ENCODE peak calls at places on chromosomes 2 and 18, in nine cellular contexts. W is Panc1; K is CD8-positive, alpha-beta T cell; M is GM12865; A is AG09309; N is epithelial cell of esophagus; E is HepG2; C is uterus; L is neural crest cell. Y is an unnamed sample.

GRCh38 chr18:56221195-56222065 is 417.0 kb downstream of the TXNL1 start:
- DNase-seq in W (no peak), K (no peak), M (no peak), A (peak), N (no peak), E (no peak), C (no peak), L (no peak), Y (no peak)

GRCh38 chr2:142796161-142796560 is 81.3 kb upstream of the KYNU start:
- DNase-seq in W (no peak), K (no peak), M (no peak), A (no peak), N (no peak), E (peak), C (no peak), L (no peak), Y (no peak)

GRCh38 chr2:27102329-27102728 is 15.8 kb downstream of the KHK start:
- DNase-seq in W (no peak), K (no peak), M (no peak), A (no peak), N (no peak), E (no peak), C (no peak), L (no peak), Y (no peak)

GRCh38 chr18:29512203-29512602 is 1335.3 kb upstream of the CDH2 start:
- DNase-seq in W (no peak), K (no peak), M (no peak), A (no peak), N (no peak), E (peak), C (no peak), L (no peak), Y (no peak)

GRCh38 chr2:2613279-2614199 is 282.5 kb upstream of the MYT1L start:
- DNase-seq in W (peak), K (peak), M (peak), A (no peak), N (peak), E (peak), C (peak), L (peak), Y (peak)

GRCh38 chr2:136219341-136219740 is 101.4 kb upstream of the CXCR4 start:
- DNase-seq in W (no peak), K (no peak), M (no peak), A (no peak), N (no peak), E (no peak), C (no peak), L (no peak), Y (no peak)

GRCh38 chr2:20304411-20304810 is 46.2 kb downstream of the PUM2 start:
- DNase-seq in W (no peak), K (no peak), M (no peak), A (no peak), N (peak), E (no peak), C (no peak), L (no peak), Y (no peak)

GRCh38 chr2:105393373-105394055 is 5.3 kb downstream of the FHL2 start:
- DNase-seq in W (no peak), K (no peak), M (no peak), A (no peak), N (no peak), E (no peak), C (no peak), L (no peak), Y (no peak)

GRCh38 chr2:226742346-226742745 is 57.3 kb downstream of the IRS1 start:
- DNase-seq in W (no peak), K (no peak), M (no peak), A (no peak), N (no peak), E (no peak), C (peak), L (no peak), Y (no peak)

GRCh38 chr2:210623506-210623905 is 67.1 kb downstream of the CPS1 start:
- DNase-seq in W (no peak), K (no peak), M (no peak), A (no peak), N (no peak), E (no peak), C (no peak), L (no peak), Y (no peak)

GRCh38 chr18:72207280-72207679 is 336.9 kb downstream of the CBLN2 start:
- DNase-seq in W (no peak), K (no peak), M (no peak), A (no peak), N (no peak), E (no peak), C (no peak), L (no peak), Y (no peak)

GRCh38 chr2:44740678-44741077 is 200.8 kb upstream of the SIX3 start:
- DNase-seq in W (no peak), K (no peak), M (no peak), A (no peak), N (peak), E (no peak), C (no peak), L (no peak), Y (no peak)

GRCh38 chr18:51030537-51031258 is 685 bp downstream of the SMAD4 start:
- DNase-seq in W (no peak), K (peak), M (peak), A (no peak), N (peak), E (peak), C (peak), L (peak), Y (peak)

GRCh38 chr2:120710256-120710655 is 25.4 kb upstream of the GLI2 start:
- DNase-seq in W (no peak), K (no peak), M (no peak), A (peak), N (peak), E (no peak), C (no peak), L (no peak), Y (no peak)

GRCh38 chr18:77524909-77525308 is 275.3 kb downstream of the GALR1 start:
- DNase-seq in W (no peak), K (no peak), M (peak), A (no peak), N (no peak), E (no peak), C (no peak), L (no peak), Y (no peak)

GRCh38 chr2:143399679-143400078 is 270.5 kb downstream of the ARHGAP15 start:
- DNase-seq in W (no peak), K (no peak), M (no peak), A (no peak), N (peak), E (no peak), C (no peak), L (no peak), Y (no peak)

GRCh38 chr2:103809390-103809789 is 1044.5 kb upstream of the POU3F3 start:
- DNase-seq in W (no peak), K (no peak), M (no peak), A (no peak), N (no peak), E (no peak), C (no peak), L (no peak), Y (no peak)

GRCh38 chr2:28516950-28517349 is 21.1 kb downstream of the PLB1 start:
- DNase-seq in W (no peak), K (no peak), M (no peak), A (no peak), N (no peak), E (no peak), C (no peak), L (no peak), Y (no peak)

GRCh38 chr2:235216901-235217300 is 265.1 kb downstream of the SH3BP4 start:
- DNase-seq in W (no peak), K (no peak), M (no peak), A (no peak), N (no peak), E (no peak), C (no peak), L (no peak), Y (no peak)

GRCh38 chr2:218081063-218081462 is 12.0 kb downstream of the RUFY4 start:
- DNase-seq in W (no peak), K (no peak), M (peak), A (no peak), N (no peak), E (no peak), C (no peak), L (no peak), Y (no peak)

GRCh38 chr2:20563833-20564232 is 87.1 kb downstream of the HS1BP3 start:
- DNase-seq in W (no peak), K (no peak), M (no peak), A (no peak), N (peak), E (no peak), C (peak), L (no peak), Y (no peak)

GRCh38 chr2:145169285-145169684 is 649.4 kb upstream of the ZEB2 start:
- DNase-seq in W (no peak), K (no peak), M (no peak), A (no peak), N (peak), E (no peak), C (no peak), L (no peak), Y (no peak)

GRCh38 chr2:26640331-26640745 is 828 bp downstream of the CIB4 start:
- DNase-seq in W (no peak), K (no peak), M (no peak), A (peak), N (peak), E (peak), C (no peak), L (no peak), Y (peak)

GRCh38 chr2:237866119-237866621 is 6.7 kb downstream of the RAMP1 start:
- DNase-seq in W (no peak), K (no peak), M (no peak), A (no peak), N (peak), E (no peak), C (no peak), L (no peak), Y (no peak)

GRCh38 chr2:201807452-201807980 is 1.2 kb downstream of the CDK15 start:
- DNase-seq in W (no peak), K (no peak), M (no peak), A (peak), N (no peak), E (no peak), C (peak), L (no peak), Y (peak)

GRCh38 chr2:239181074-239181581 is 219.7 kb downstream of the HDAC4 start:
- DNase-seq in W (no peak), K (no peak), M (no peak), A (no peak), N (no peak), E (no peak), C (peak), L (no peak), Y (no peak)

GRCh38 chr2:238667008-238667407 is 180.9 kb upstream of the TWIST2 start:
- DNase-seq in W (no peak), K (no peak), M (no peak), A (peak), N (no peak), E (no peak), C (no peak), L (no peak), Y (no peak)

GRCh38 chr2:86054539-86055082 is 51.1 kb downstream of the POLR1A start:
- DNase-seq in W (no peak), K (no peak), M (no peak), A (no peak), N (no peak), E (no peak), C (no peak), L (no peak), Y (no peak)

GRCh38 chr2:112004246-112004645 is 50.8 kb upstream of the TMEM87B start:
- DNase-seq in W (no peak), K (no peak), M (peak), A (no peak), N (no peak), E (no peak), C (no peak), L (no peak), Y (no peak)

GRCh38 chr2:106566050-106566449 is 78.9 kb downstream of the CD8B2 start:
- DNase-seq in W (no peak), K (no peak), M (no peak), A (no peak), N (peak), E (peak), C (peak), L (no peak), Y (no peak)

GRCh38 chr2:142165790-142166189 is 35.0 kb upstream of the LRP1B start:
- DNase-seq in W (no peak), K (no peak), M (peak), A (no peak), N (peak), E (peak), C (no peak), L (no peak), Y (no peak)

GRCh38 chr2:201122276-201122675 is 6.3 kb downstream of the CFLAR start:
- DNase-seq in W (no peak), K (no peak), M (peak), A (no peak), N (no peak), E (no peak), C (no peak), L (no peak), Y (no peak)

GRCh38 chr2:237129625-237130263 is 44.1 kb downstream of the COPS8 start:
- DNase-seq in W (no peak), K (no peak), M (no peak), A (no peak), N (no peak), E (no peak), C (no peak), L (no peak), Y (no peak)

GRCh38 chr2:237201461-237202287 is 116.0 kb downstream of the COPS8 start:
- DNase-seq in W (no peak), K (no peak), M (peak), A (peak), N (no peak), E (peak), C (no peak), L (no peak), Y (no peak)

GRCh38 chr2:181892795-181893435 is 1.4 kb downstream of the ITPRID2 start:
- DNase-seq in W (no peak), K (no peak), M (no peak), A (peak), N (peak), E (peak), C (no peak), L (no peak), Y (no peak)

GRCh38 chr18:45284174-45284573 is 331.1 kb upstream of the SLC14A2 start:
- DNase-seq in W (no peak), K (no peak), M (no peak), A (no peak), N (no peak), E (no peak), C (no peak), L (no peak), Y (no peak)

GRCh38 chr2:119475857-119476244 is 44.2 kb downstream of the TMEM37 start:
- DNase-seq in W (no peak), K (no peak), M (no peak), A (no peak), N (no peak), E (no peak), C (no peak), L (no peak), Y (no peak)

GRCh38 chr2:165563468-165564225 is 94.1 kb downstream of the CSRNP3 start:
- DNase-seq in W (no peak), K (no peak), M (peak), A (no peak), N (no peak), E (peak), C (no peak), L (no peak), Y (no peak)
- TF ChIP-seq CTCF in W (peak), K (no peak), M (peak), A (no peak), N (no peak), E (peak), C (no peak), L (peak), Y (peak)

DNA sequence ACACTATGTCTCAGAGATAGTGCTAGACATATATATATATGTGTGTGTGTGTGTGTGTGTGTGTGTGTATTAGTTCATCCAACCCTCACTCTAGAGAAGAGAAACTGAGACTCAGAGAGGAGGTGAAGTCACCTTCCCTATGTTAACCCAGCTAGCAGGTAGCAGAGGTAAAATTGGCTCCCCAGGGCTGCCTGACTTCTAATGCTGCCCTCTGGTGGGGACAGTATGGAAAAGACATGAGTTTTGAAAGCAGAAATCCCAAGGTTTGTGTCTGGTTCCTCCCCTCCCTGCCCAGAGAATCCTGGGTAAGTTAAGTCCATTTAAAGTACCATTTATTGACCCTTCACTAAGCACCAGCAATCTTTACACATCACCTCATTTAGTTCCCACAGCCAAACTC is 137.7 kb downstream of the THNSL2 start:
- DNase-seq in W (peak), K (no peak), M (peak), A (no peak), N (peak), E (peak), C (no peak), L (no peak), Y (no peak)
- TF ChIP-seq CTCF in W (peak), K (peak), M (peak), A (peak), N (peak), E (peak), C (no peak), L (peak), Y (no peak)

GRCh38 chr2:178109813-178110212 is 2.4 kb upstream of the RBM45 start:
- DNase-seq in W (no peak), K (no peak), M (peak), A (peak), N (peak), E (peak), C (no peak), L (no peak), Y (no peak)
- TF ChIP-seq CTCF in W (peak), K (peak), M (peak), A (peak), N (peak), E (peak), C (peak), L (peak), Y (peak)

DNA sequence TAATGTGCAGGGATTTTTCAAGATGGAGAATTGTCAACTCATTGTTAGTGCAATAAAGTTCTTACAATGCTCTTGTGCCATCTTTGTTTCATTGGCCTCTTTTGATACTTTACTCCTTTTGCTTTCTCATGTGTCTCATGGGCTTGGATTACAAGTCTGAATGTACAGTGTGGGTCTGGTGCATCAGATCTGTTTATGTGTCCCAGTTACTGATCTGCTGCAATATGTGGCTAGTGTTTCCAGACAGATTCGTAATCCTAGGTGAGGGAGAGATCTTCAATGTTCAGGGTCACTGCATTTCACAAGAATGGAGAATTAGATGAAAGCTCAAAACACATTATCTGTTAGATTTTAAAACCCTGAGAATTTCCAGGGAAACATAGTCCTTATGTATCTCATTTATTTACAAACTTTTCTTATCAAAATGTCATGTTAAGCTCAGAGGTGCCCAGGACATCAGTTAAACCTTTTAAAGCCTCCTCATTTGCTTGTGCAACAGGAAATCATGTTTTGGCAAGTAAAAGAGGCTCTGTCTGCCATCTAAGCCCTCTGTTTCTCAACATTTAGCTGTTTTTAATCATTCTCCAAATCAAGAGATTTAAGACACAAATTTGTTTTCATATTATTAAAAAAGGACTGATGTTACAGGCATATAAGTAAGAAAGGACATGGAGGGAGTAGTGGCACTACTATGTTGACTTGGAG is 108.1 kb downstream of the NUP35 start:
- DNase-seq in W (no peak), K (no peak), M (no peak), A (no peak), N (peak), E (no peak), C (no peak), L (no peak), Y (no peak)
- TF ChIP-seq CTCF in W (no peak), K (no peak), M (no peak), A (no peak), N (no peak), E (no peak), C (no peak), L (no peak), Y (no peak)

DNA sequence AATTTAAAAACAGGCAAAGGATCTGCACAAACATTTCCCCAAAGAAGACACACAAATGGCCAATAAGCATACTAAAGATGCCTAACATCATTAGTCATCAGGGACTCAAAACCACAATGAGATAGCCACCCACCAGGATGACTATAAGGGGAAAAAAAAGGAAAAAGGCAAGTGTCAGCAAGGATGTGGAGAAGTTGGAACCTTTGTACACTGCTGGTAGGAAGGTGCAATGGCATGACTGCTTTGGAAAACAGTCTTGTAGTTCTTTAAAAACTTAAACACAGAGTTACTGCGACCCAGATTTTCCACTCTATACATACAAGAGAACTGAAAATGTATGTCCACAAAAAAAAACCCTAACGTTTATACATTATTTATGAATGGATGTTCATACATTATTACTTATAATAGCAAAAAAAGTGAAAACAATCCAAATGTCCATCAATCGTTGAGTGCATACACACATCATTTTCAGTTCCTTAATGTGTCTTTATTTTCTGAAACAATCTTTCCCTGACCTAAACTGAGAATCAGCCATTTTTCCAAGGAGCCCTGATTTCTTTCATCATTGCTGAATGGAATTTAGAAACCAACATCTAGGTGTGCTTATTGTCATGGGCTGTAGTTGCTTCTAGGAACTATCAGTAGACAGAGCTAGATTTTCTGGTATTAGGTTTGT is 64.7 kb upstream of the TLK1 start:
- DNase-seq in W (peak), K (no peak), M (no peak), A (peak), N (peak), E (peak), C (no peak), L (no peak), Y (no peak)
- TF ChIP-seq CTCF in W (no peak), K (no peak), M (no peak), A (peak), N (peak), E (no peak), C (no peak), L (no peak), Y (no peak)